ENCODE peak calls at places on chromosomes 2 and 18, in six cellular contexts. M is BE2C; C is lower lobe of right lung; Z is CD8-positive, alpha-beta memory T cell; N is neural progenitor cell; G is adrenal gland. R is an unnamed sample. For H3K36me3 and H3K27me3, the result is how much of the 10 kb centered on the place peaks cover.

GRCh38 chr2:132416080-132416911 is at the start of gene GPR39:
- DNase-seq in N (peak), C (peak), M (peak), Z (no peak), G (peak), R (no peak)

GRCh38 chr2:96157649-96158553 is 12.7 kb upstream of the DUSP2 start:
- DNase-seq in N (no peak), Z (peak), M (no peak), G (no peak), C (peak), R (peak)

GRCh38 chr18:2448565-2449151 is 122.6 kb downstream of the METTL4 start:
- DNase-seq in C (no peak), N (no peak), Z (no peak), G (no peak), M (no peak), R (no peak)

GRCh38 chr18:77108001-77108692 is 24.4 kb downstream of the MBP start:
- DNase-seq in G (no peak), Z (no peak), N (peak), M (no peak), C (no peak), R (no peak)

GRCh38 chr2:234544659-234545611 is 48.1 kb upstream of the ARL4C start:
- DNase-seq in G (peak), M (peak), N (peak), C (peak), Z (peak), R (peak)

GRCh38 chr2:164514491-164514890 is 106.8 kb downstream of the GRB14 start:
- DNase-seq in G (no peak), N (no peak), Z (no peak), C (no peak), M (no peak), R (no peak)

GRCh38 chr2:65351234-65351947 is 81.0 kb downstream of the SPRED2 start:
- DNase-seq in N (no peak), C (no peak), Z (no peak), M (no peak), G (no peak), R (no peak)

GRCh38 chr2:98551316-98551715 is 57.0 kb downstream of the COA5 start:
- DNase-seq in G (no peak), M (no peak), C (no peak), Z (peak), N (no peak), R (peak)

GRCh38 chr2:120303177-120303576 is 42.8 kb upstream of the INHBB start:
- DNase-seq in N (no peak), Z (no peak), M (no peak), C (no peak), G (no peak), R (no peak)

GRCh38 chr2:176067587-176068002 is 16.2 kb downstream of the EVX2 start:
- DNase-seq in M (no peak), Z (no peak), C (no peak), N (peak), G (no peak), R (no peak)

GRCh38 chr2:68284896-68285295 is 32.6 kb upstream of the PPP3R1 start:
- DNase-seq in C (no peak), N (no peak), G (no peak), M (no peak), Z (no peak), R (no peak)

GRCh38 chr2:178761759-178762371 is 45.4 kb downstream of the TTN start:
- DNase-seq in C (no peak), G (no peak), N (peak), M (peak), Z (no peak), R (peak)

GRCh38 chr2:166573393-166573792 is 79.3 kb upstream of the SCN7A start:
- DNase-seq in N (peak), G (no peak), M (no peak), Z (no peak), C (no peak), R (no peak)

GRCh38 chr2:8315766-8316165 is 366.1 kb upstream of the ID2 start:
- DNase-seq in G (no peak), Z (no peak), C (no peak), N (peak), M (peak), R (no peak)

GRCh38 chr18:74963820-74964446 is 245.0 kb downstream of the PTGR3 start:
- DNase-seq in M (peak), Z (no peak), C (peak), N (peak), G (no peak), R (no peak)

GRCh38 chr2:221025397-221025796 is 546.7 kb downstream of the EPHA4 start:
- DNase-seq in N (no peak), C (no peak), G (no peak), Z (no peak), M (no peak), R (no peak)

GRCh38 chr2:75657794-75658193 is 11.2 kb downstream of the MRPL19 start:
- DNase-seq in G (no peak), C (no peak), Z (no peak), N (no peak), M (no peak), R (no peak)
- H3K36me3 ChIP-seq in G (under half), C (half or more), Z (under half), N (under half), M (under half), R (under half)

GRCh38 chr2:222105046-222105445 is 193.8 kb downstream of the PAX3 start:
- DNase-seq in M (no peak), C (no peak), Z (no peak), G (no peak), N (no peak), R (no peak)
- H3K27me3 ChIP-seq in M (under half), C (under half), Z (under half), G (under half), N (under half), R (under half)

GRCh38 chr2:199471443-199472057 is 13.8 kb upstream of the SATB2 start:
- DNase-seq in Z (no peak), C (peak), N (peak), M (peak), G (peak), R (no peak)
- H3K4me3 ChIP-seq in Z (no peak), C (no peak), N (peak), M (no peak), G (no peak), R (no peak)

GRCh38 chr2:47015730-47016129 is 100.1 kb upstream of the MCFD2 start:
- DNase-seq in G (no peak), C (no peak), M (no peak), Z (no peak), N (no peak), R (no peak)
- H3K36me3 ChIP-seq in G (under half), C (half or more), M (under half), Z (under half), N (under half), R (under half)

GRCh38 chr2:75595541-75596395 is 35.0 kb upstream of the EVA1A start:
- DNase-seq in C (no peak), Z (no peak), M (no peak), N (no peak), G (no peak), R (no peak)
- H3K27me3 ChIP-seq in C (under half), Z (under half), M (under half), N (under half), G (under half), R (under half)

GRCh38 chr2:43393918-43394317 is 167.5 kb upstream of the ZFP36L2 start:
- DNase-seq in C (no peak), M (peak), Z (no peak), G (no peak), N (no peak), R (no peak)

GRCh38 chr2:43391877-43392214 is 165.4 kb upstream of the ZFP36L2 start:
- DNase-seq in C (no peak), G (no peak), M (no peak), N (no peak), Z (no peak), R (no peak)

GRCh38 chr2:43388371-43388770 is 162.0 kb upstream of the ZFP36L2 start:
- DNase-seq in N (no peak), Z (no peak), G (no peak), C (no peak), M (no peak), R (no peak)

GRCh38 chr2:43389581-43390466 is 163.4 kb upstream of the ZFP36L2 start:
- DNase-seq in Z (no peak), G (no peak), C (no peak), N (no peak), M (no peak), R (no peak)

DNA sequence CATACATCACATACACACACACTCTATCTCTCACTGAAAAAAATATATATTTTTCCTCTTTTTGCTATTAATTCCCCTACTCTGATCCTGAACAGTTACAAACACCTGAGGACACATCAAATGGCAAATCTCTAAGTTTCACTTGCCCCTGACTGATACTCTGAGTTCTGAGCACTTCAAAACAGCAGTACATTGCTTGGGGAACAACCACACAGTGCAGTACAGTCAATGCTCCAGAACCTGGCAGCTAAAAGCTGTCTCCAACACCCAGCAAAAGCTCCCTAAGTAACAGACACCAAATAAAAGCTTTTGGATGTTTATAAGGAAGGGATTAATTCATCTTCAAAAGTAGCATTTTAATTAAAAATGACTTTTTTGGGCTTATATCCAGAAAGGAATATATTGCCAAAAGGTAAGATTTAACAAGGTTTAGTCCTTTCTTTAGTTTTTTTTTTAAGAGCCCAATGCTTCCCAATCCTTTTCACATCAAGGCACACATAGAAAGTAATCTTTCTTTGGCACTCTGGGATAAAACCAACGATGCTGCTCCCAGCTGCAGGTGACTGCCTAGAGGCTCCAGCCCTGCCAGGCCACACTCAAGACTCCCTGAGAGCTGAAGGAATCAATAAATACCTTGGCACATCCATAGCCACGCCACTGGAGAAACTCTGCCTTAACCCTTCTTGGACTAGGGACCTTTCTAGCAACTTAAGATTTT is 164.9 kb upstream of the ZFP36L2 start:
- DNase-seq in M (no peak), N (no peak), C (no peak), G (no peak), Z (no peak), R (no peak)
- H3K4me3 ChIP-seq in M (no peak), N (no peak), C (no peak), G (no peak), Z (no peak), R (no peak)

GRCh38 chr2:241121008-241121407 is 18.9 kb upstream of the MTERF4 start:
- DNase-seq in C (no peak), Z (no peak), N (no peak), M (no peak), G (no peak), R (no peak)
- H3K36me3 ChIP-seq in C (under half), Z (under half), N (under half), M (under half), G (under half), R (under half)

GRCh38 chr2:95051636-95052035 is 26.1 kb downstream of the MAL start:
- DNase-seq in C (no peak), N (no peak), Z (no peak), G (no peak), M (no peak), R (no peak)

GRCh38 chr2:95054016-95054415 is 28.5 kb downstream of the MAL start:
- DNase-seq in C (no peak), M (no peak), G (no peak), N (no peak), Z (no peak), R (no peak)

GRCh38 chr2:95052301-95052700 is 26.8 kb downstream of the MAL start:
- DNase-seq in C (no peak), M (no peak), Z (no peak), N (no peak), G (no peak), R (no peak)

GRCh38 chr2:95053543-95053942 is 28.0 kb downstream of the MAL start:
- DNase-seq in M (no peak), Z (no peak), G (no peak), C (no peak), N (no peak), R (no peak)

GRCh38 chr2:95052804-95053535 is 27.5 kb downstream of the MAL start:
- DNase-seq in Z (no peak), N (no peak), G (no peak), C (no peak), M (no peak), R (no peak)
- H3K27me3 ChIP-seq in Z (under half), N (under half), G (under half), C (under half), M (under half), R (under half)

R was measured in CD4-positive, alpha-beta memory T cell.